ENCODE peak calls at places on chromosome 5, in seven cellular contexts. C is Ammon's horn, B is C1 segment of cervical spinal cord, Q is H4, J is SW480, K is progenitor cell of endocrine pancreas, G is cardiac muscle cell. H is an unnamed sample.
A peak's percentile ranks its signal among the peaks of the same experiment; 100 is the strongest.

GRCh38 chr5:111432828-111433536 is 79.4 kb downstream of the STARD4 start:
- DNase-seq in Q (no peak), C (no peak), J (no peak), G (no peak), B (no peak), K (no peak), H (no peak)

GRCh38 chr5:74625742-74626241 is 14.7 kb downstream of the ENC1 start:
- DNase-seq in K (no peak), G (peak; percentile 87), C (peak; percentile 38), Q (peak; percentile 41), B (no peak), J (no peak), H (no peak)

GRCh38 chr5:38289457-38289856 is 31.1 kb downstream of the EGFLAM start:
- DNase-seq in C (no peak), B (no peak), Q (no peak), G (no peak), J (no peak), K (no peak), H (no peak)

GRCh38 chr5:115956957-115957356 is 5.3 kb upstream of the LVRN start:
- DNase-seq in J (no peak), B (no peak), Q (no peak), K (no peak), G (no peak), C (no peak), H (no peak)

GRCh38 chr5:139232161-139232724 is 34.1 kb upstream of the SIL1 start:
- DNase-seq in Q (no peak), K (no peak), J (no peak), G (no peak), B (no peak), C (no peak), H (no peak)

GRCh38 chr5:53321721-53322120 is 158.7 kb upstream of the FST start:
- DNase-seq in B (no peak), Q (no peak), C (no peak), G (no peak), K (no peak), J (no peak), H (no peak)

GRCh38 chr5:61319388-61320146 is 12.5 kb upstream of the ZSWIM6 start:
- DNase-seq in G (peak; percentile 52), B (no peak), C (peak; percentile 40), K (no peak), Q (no peak), J (no peak), H (no peak)

GRCh38 chr5:93336330-93337110 is 244.5 kb downstream of the NR2F1-AS1 start:
- DNase-seq in J (no peak), K (no peak), C (no peak), Q (no peak), B (no peak), G (no peak), H (no peak)

GRCh38 chr5:154519375-154519774 is 41.3 kb upstream of the HAND1 start:
- DNase-seq in G (peak; percentile 40), K (no peak), B (no peak), J (no peak), C (no peak), Q (peak; percentile 45), H (no peak)

H was measured in tibial artery.